ENCODE peak calls at places on chromosome 15, in eight cellular contexts. C is A172; F is activated B cell treated with CpG ODN at 0.5 μM for 24 hours; I is Caki2; Z is CD4-positive, alpha-beta memory T cell; U is activated CD8-positive, alpha-beta memory T cell treated with anti-CD3 and anti-CD28 coated beads for 48 hours; G is stimulated activated CD4-positive, alpha-beta T cell treated with anti-CD3 and anti-CD28 coated beads, Interleukin-2, amount 100 ng/mL, for 48 hours; K is left colon. D is an unnamed sample.

GRCh38 chr15:73954188-73955145 is 28.2 kb downstream of the LOXL1 start:
- DNase-seq in F (no peak), U (no peak), Z (no peak), G (no peak), K (no peak), I (no peak), C (no peak), D (no peak)

GRCh38 chr15:20345401-20345958 is 196.1 kb downstream of the GOLGA6L6 start:
- DNase-seq in G (no peak), K (no peak), U (no peak), Z (no peak), F (no peak), I (no peak), C (no peak), D (no peak)

GRCh38 chr15:68431792-68432401 is at the start of gene ITGA11:
- DNase-seq in F (no peak), U (no peak), I (no peak), C (peak), K (peak), G (no peak), Z (no peak), D (peak)

GRCh38 chr15:20106026-20106425 is 435.6 kb downstream of the GOLGA6L6 start:
- DNase-seq in K (peak), G (no peak), Z (no peak), F (no peak), C (no peak), U (no peak), I (no peak), D (no peak)

GRCh38 chr15:78353093-78353492 is 12.9 kb downstream of the CRABP1 start:
- DNase-seq in Z (no peak), U (no peak), I (peak), F (no peak), C (peak), G (no peak), K (no peak), D (no peak)

GRCh38 chr15:76196286-76196948 is 114.9 kb downstream of the ETFA start:
- DNase-seq in K (peak), F (no peak), I (peak), Z (no peak), C (peak), G (no peak), U (no peak), D (peak)

GRCh38 chr15:62942411-62942810 is 100.1 kb upstream of the TPM1 start:
- DNase-seq in F (no peak), K (no peak), C (no peak), G (no peak), U (no peak), I (no peak), Z (no peak), D (no peak)

GRCh38 chr15:60526127-60526616 is 47.2 kb upstream of the ICE2 start:
- DNase-seq in G (no peak), U (no peak), C (no peak), I (no peak), K (no peak), F (no peak), Z (peak), D (no peak)

GRCh38 chr15:28989239-28989830 is 103.6 kb downstream of the APBA2 start:
- DNase-seq in Z (no peak), F (no peak), U (no peak), G (no peak), C (no peak), I (no peak), K (no peak), D (no peak)

GRCh38 chr15:74319596-74320357 is 47.7 kb downstream of the CYP11A1 start:
- DNase-seq in U (no peak), F (no peak), C (no peak), G (no peak), Z (no peak), I (no peak), K (no peak), D (no peak)

GRCh38 chr15:67882487-67883227 is 42.8 kb upstream of the RNU6-1 start:
- DNase-seq in G (no peak), K (no peak), F (no peak), Z (no peak), U (no peak), C (no peak), I (peak), D (no peak)

GRCh38 chr15:90217671-90218394 is 15.9 kb downstream of the CIB1 start:
- DNase-seq in G (no peak), Z (no peak), C (no peak), I (no peak), F (no peak), U (no peak), K (no peak), D (no peak)

GRCh38 chr15:85048430-85048829 is 66.8 kb downstream of the PDE8A start:
- DNase-seq in G (no peak), Z (no peak), C (no peak), K (no peak), F (no peak), I (no peak), U (no peak), D (no peak)

GRCh38 chr15:64681424-64682024 is 93.9 kb downstream of the RBPMS2 start:
- DNase-seq in K (no peak), C (peak), G (no peak), I (peak), Z (no peak), U (no peak), F (no peak), D (no peak)